ENCODE peak calls at places on chromosome 10, in four cellular contexts. N is endothelial cell of umbilical vein, R is aorta, I is left ventricle myocardium inferior. X is an unnamed sample. For H3K9me3 and H3K4me1, the result is how much of the 10 kb centered on the place peaks cover.

GRCh38 chr10:96044686-96045085 is 1.3 kb downstream of the CCNJ start:
- DNase-seq in N (peak), R (no peak), I (no peak), X (no peak)

GRCh38 chr10:116952729-116953128 is 52.3 kb downstream of the SHTN1 start:
- DNase-seq in R (no peak), I (no peak), N (no peak), X (no peak)

GRCh38 chr10:51649064-51649463 is 50.3 kb downstream of the CSTF2T start:
- DNase-seq in N (no peak), R (no peak), I (no peak), X (no peak)

GRCh38 chr10:7192831-7193348 is 217.9 kb downstream of the SFMBT2 start:
- DNase-seq in I (no peak), N (no peak), R (no peak), X (no peak)

GRCh38 chr10:132716691-132717490 is 69.1 kb downstream of the NKX6-2 start:
- DNase-seq in R (peak), N (no peak), I (no peak), X (peak)

GRCh38 chr10:66550351-66550750 is 375.5 kb upstream of the LRRTM3 start:
- DNase-seq in N (no peak), I (no peak), R (no peak), X (no peak)

GRCh38 chr10:130236711-130237110 is 100.5 kb downstream of the GLRX3 start:
- DNase-seq in R (no peak), N (no peak), I (no peak), X (no peak)

GRCh38 chr10:19638873-19639233 is 177.4 kb upstream of the PLXDC2 start:
- DNase-seq in I (no peak), R (no peak), N (no peak), X (no peak)

GRCh38 chr10:70973275-70973674 is 84.9 kb upstream of the PCBD1 start:
- DNase-seq in R (no peak), N (no peak), I (no peak), X (no peak)
- H3K9me3 ChIP-seq in R (under half), N (under half), I (under half), X (under half)

GRCh38 chr10:61970182-61971015 is 68.9 kb downstream of the ARID5B start:
- DNase-seq in N (peak), R (no peak), I (no peak), X (no peak)
- H3K4me1 ChIP-seq in N (under half), R (under half), I (half or more), X (half or more)

DNA sequence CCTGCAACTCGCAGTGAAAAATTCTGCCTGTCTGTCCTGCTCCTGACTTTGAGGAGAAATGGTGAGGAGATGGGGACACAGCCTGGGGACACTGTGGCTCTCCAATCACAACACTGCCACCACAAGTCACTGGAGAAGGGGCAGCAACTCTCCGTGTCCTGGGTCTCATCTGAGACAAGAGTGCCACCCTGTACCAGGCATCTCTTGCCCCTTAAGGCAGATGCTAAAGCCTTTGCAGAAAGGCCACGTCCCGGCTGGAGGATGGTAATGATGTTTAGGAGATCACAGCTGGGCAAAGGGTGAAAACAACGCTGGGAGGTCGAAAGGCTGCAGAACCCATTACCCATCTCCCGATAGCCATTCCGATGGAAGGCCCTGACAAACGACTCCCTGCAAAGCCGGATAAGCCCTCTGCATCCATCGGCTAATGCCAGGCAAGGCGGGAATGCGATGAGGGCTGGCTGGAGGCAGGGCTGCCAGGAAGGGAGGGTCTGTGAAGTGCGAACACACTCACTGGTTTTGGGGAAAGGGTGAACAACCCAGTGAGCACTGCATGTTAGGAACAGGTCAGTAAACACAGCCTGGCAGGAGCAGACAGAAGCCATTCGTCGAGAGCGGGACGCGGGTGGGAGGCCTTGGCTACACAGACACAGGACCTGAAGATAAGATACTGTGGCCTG is 190.8 kb downstream of the ADARB2 start:
- DNase-seq in N (no peak), I (no peak), R (no peak), X (no peak)
- H3K9me3 ChIP-seq in N (under half), I (under half), R (under half), X (under half)

DNA sequence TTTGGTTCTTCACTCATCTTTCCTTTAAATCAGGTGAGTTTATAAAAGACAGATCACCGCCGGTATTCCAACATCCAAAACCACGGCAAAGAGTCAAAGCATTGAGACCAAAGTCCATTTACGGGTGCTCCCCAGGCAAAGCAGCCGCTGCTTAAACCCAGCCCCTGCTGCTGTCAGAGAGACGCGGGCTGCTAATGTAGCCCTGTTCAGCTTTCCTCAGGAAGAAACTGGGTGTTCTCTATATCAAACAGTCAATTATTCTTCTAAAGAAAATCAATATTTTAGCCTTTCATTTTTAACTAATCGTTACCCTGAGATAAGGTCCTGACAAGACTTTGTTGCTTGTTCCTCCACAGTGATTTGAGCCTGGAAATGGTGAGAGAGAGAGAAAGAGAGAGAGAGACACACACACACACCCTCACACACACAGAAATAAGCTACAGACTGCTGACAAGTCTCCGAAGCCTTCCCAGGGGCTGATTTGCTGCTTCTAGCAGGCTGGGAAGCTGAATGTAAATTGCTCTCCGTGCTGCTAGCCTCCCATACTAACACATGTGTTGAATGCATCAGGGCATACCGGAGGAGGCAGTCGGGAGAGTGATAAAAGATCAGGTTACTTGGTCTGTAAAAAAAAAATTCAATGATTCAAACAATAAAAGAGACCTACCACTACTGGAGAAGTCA is 183.0 kb upstream of the ANK3 start:
- DNase-seq in R (no peak), N (peak), I (peak), X (peak)
- H3K4me1 ChIP-seq in R (under half), N (under half), I (under half), X (under half)